ENCODE peak calls at places on chromosomes 2 and 18, in nine cellular contexts. P is AG09309; V is GM12865; Q is bronchial epithelial cell; K is astrocyte of the spinal cord; L is mucosa of descending colon; H is HL-60; Z is colonic mucosa; U is CD8-positive, alpha-beta T cell. W is an unnamed sample.
A peak's percentile ranks its signal among the peaks of the same experiment; 100 is the strongest.

GRCh38 chr2:20618468-20618885 is 32.4 kb downstream of the HS1BP3 start:
- DNase-seq in P (no peak), H (no peak), K (no peak), U (no peak), L (peak; percentile 43), Z (no peak), V (no peak), Q (no peak), W (no peak)

GRCh38 chr2:102005989-102006885 is 14.5 kb downstream of the IL1R2 start:
- DNase-seq in Z (peak; percentile 67), Q (peak; percentile 45), V (peak; percentile 60), L (no peak), U (no peak), P (no peak), H (peak; percentile 56), K (peak; percentile 55), W (no peak)

GRCh38 chr2:65113816-65114215 is 16.1 kb downstream of the RAB1A start:
- DNase-seq in P (no peak), K (no peak), V (no peak), L (no peak), Q (no peak), U (no peak), H (no peak), Z (no peak), W (no peak)

GRCh38 chr2:196336715-196337617 is 165.6 kb upstream of the STK17B start:
- DNase-seq in K (peak; percentile 49), P (no peak), Q (peak; percentile 18), Z (no peak), L (no peak), V (peak; percentile 38), H (peak; percentile 14), U (no peak), W (no peak)

GRCh38 chr2:180625006-180625844 is 355.2 kb upstream of the UBE2E3 start:
- DNase-seq in Z (no peak), Q (peak; percentile 81), H (no peak), K (peak; percentile 87), L (no peak), P (peak; percentile 91), V (no peak), U (no peak), W (no peak)

GRCh38 chr2:160679686-160680085 is 186.1 kb upstream of the RBMS1 start:
- DNase-seq in V (no peak), U (no peak), L (no peak), K (no peak), H (no peak), Z (no peak), P (peak; percentile 81), Q (no peak), W (no peak)

GRCh38 chr2:189581354-189582139 is 961 bp upstream of the SLC40A1 start:
- DNase-seq in K (no peak), P (no peak), V (no peak), Q (no peak), U (no peak), H (no peak), Z (peak; percentile 57), L (peak; percentile 62), W (no peak)

GRCh38 chr2:58448065-58448507 is 207.0 kb upstream of the FANCL start:
- DNase-seq in P (peak; percentile 31), Q (peak; percentile 69), L (peak; percentile 33), K (peak; percentile 77), H (peak; percentile 70), V (peak; percentile 73), U (no peak), Z (peak; percentile 72), W (peak; percentile 16)

GRCh38 chr2:1744446-1745170 is at the start of gene PXDN:
- DNase-seq in Z (peak; percentile 46), K (peak; percentile 79), P (no peak), V (no peak), U (no peak), H (no peak), L (peak; percentile 56), Q (peak; percentile 29), W (no peak)

GRCh38 chr2:118013221-118013723 is 598 bp downstream of the CCDC93 start:
- DNase-seq in P (no peak), V (peak; percentile 32), Z (peak; percentile 72), Q (peak; percentile 35), K (no peak), L (peak; percentile 81), H (peak; percentile 26), U (peak; percentile 30), W (no peak)

GRCh38 chr2:200735061-200735460 is 76.6 kb upstream of the BZW1 start:
- DNase-seq in V (no peak), H (no peak), P (no peak), Q (no peak), U (no peak), Z (no peak), K (no peak), L (no peak), W (no peak)

GRCh38 chr2:54545700-54546450 is 89.7 kb downstream of the SPTBN1 start:
- DNase-seq in Q (peak; percentile 99), V (no peak), H (no peak), U (no peak), Z (no peak), P (no peak), L (no peak), K (peak; percentile 48), W (no peak)

GRCh38 chr18:27803957-27804356 is 373.0 kb downstream of the CDH2 start:
- DNase-seq in K (no peak), L (no peak), V (no peak), H (no peak), U (no peak), Z (no peak), P (peak; percentile 2), Q (peak; percentile 41), W (no peak)

GRCh38 chr2:235366390-235366789 is 127.5 kb upstream of the AGAP1 start:
- DNase-seq in H (no peak), V (no peak), P (no peak), L (no peak), K (no peak), Q (no peak), Z (no peak), U (no peak), W (no peak)

GRCh38 chr18:33761363-33761762 is 183.3 kb downstream of the ASXL3 start:
- DNase-seq in V (peak; percentile 40), L (no peak), K (peak; percentile 55), Q (peak; percentile 45), U (no peak), H (no peak), P (no peak), Z (no peak), W (no peak)
- TF ChIP-seq CTCF in V (peak; percentile 34), L (peak; percentile 14), K (peak; percentile 43), Q (peak; percentile 23), U (no peak), H (no peak), P (no peak), Z (no peak), W (peak; percentile 13)

DNA sequence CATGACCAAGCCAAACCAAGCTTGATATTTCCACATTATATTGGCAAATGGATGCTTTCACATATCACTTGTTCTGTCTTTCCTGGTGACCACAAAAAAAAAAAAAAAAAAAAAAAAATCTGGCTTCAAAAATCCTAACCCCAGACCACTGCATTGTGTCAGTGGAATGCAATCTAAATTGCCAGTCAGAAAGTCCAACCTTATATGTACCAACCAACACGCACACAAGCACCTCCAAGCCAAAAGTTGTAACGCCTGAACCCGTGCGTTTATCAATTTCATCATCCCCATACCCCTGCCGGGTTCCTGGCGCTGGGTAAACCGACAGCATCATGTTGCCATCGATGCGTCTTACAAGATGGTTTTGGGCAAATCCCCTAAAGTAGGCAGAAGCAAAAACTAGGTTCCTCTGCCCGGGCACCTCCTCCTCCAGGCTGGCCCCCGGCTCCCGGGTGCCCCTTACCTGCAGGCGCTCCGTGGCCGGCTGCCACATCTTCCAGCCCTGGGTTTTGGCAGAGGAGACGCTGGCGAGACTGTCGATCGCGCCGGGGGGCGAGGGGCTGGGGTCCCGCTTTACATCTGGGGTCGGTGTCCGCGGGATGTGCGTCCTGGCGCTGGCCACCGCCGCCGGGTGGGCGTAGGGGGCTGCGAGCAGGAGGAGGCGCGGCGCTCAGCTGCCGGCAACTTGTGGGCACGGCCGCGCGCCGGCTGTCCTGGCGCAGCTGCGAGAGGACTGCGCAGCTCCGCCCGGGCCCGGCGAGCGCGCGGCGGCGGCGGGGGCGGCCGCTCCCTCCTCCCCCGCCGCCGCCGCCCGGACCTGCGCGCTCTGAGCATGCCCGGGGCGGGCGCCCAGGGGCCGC is at the start of gene PID1:
- DNase-seq in K (peak; percentile 42), Z (peak; percentile 42), U (no peak), H (no peak), P (no peak), Q (peak; percentile 6), L (peak; percentile 68), V (no peak), W (no peak)
- H3K4me3 ChIP-seq in K (peak within 1 kb of the TSS; percentile 68), Z (peak within 1 kb of the TSS; percentile 80), U (no peak within 1 kb of the TSS), H (peak within 1 kb of the TSS; percentile 34), P (peak within 1 kb of the TSS; percentile 60), Q (peak within 1 kb of the TSS; percentile 56), L (peak within 1 kb of the TSS; percentile 80), V (no peak within 1 kb of the TSS), W (no peak within 1 kb of the TSS)

GRCh38 chr2:226797289-226797988 is 2.2 kb downstream of the IRS1 start:
- DNase-seq in Z (peak; percentile 28), Q (no peak), K (peak; percentile 32), H (no peak), V (no peak), P (no peak), U (peak; percentile 20), L (peak; percentile 49), W (no peak)

GRCh38 chr2:226799211-226799975 is at the start of gene IRS1:
- DNase-seq in H (peak; percentile 48), P (no peak), Q (peak; percentile 34), K (peak; percentile 90), Z (peak; percentile 65), U (peak; percentile 68), L (peak; percentile 77), V (peak; percentile 73), W (no peak)

GRCh38 chr2:226797989-226798421 is 1.6 kb downstream of the IRS1 start:
- DNase-seq in P (no peak), H (no peak), V (no peak), K (no peak), L (no peak), Q (no peak), U (no peak), Z (peak; percentile 22), W (no peak)

GRCh38 chr2:226799976-226800940 is 638 bp upstream of the IRS1 start:
- DNase-seq in U (no peak), K (peak; percentile 26), Z (peak; percentile 56), H (no peak), V (no peak), L (peak; percentile 40), Q (peak; percentile 39), P (no peak), W (no peak)

GRCh38 chr2:226798422-226799210 is 1.0 kb downstream of the IRS1 start:
- DNase-seq in V (peak; percentile 72), L (peak; percentile 69), Q (no peak), Z (peak; percentile 72), U (peak; percentile 63), P (no peak), H (peak; percentile 38), K (peak; percentile 79), W (no peak)
- TF ChIP-seq CTCF in V (no peak), L (no peak), Q (peak; percentile 29), Z (no peak), U (peak; percentile 15), P (peak; percentile 41), H (no peak), K (peak; percentile 34), W (peak; percentile 32)

DNA sequence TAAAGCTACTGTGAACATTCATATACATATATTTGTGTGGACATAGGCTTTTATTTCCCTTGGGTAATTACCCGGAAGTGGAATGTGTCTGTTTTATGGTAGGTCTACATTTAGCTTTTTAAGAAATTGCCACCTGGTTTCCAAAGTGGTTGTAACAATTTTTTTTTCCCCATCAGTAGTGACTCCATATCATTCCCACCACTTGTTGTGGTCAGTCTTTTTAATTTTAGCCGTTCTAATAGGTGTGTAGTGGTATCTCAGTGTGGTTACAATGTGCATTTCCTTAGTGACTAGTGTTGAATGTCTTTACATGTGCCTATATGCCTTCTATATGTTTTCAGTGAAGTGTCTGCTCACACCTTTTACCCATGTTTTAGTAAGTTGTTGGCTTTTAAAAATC is 60.3 kb upstream of the MAPRE3 start:
- DNase-seq in U (no peak), L (no peak), H (no peak), Q (no peak), Z (no peak), K (no peak), V (no peak), P (no peak), W (no peak)
- H3K4me3 ChIP-seq in U (no peak overlapping the region), L (no peak overlapping the region), H (no peak overlapping the region), Q (no peak overlapping the region), Z (no peak overlapping the region), K (no peak overlapping the region), V (no peak overlapping the region), P (no peak overlapping the region), W (no peak overlapping the region)

W was measured in GM12864.